ENCODE peak calls at places on chromosomes 12 and 14, in six cellular contexts. B, L, U, E, Y and F are unnamed samples.
A peak's percentile ranks its signal among the peaks of the same experiment; 100 is the strongest.

GRCh38 chr12:95742586-95742985 is 48.0 kb downstream of the NTN4 start:
- DNase-seq in B (no peak), L (no peak), U (no peak), E (no peak), Y (no peak), F (no peak)

GRCh38 chr12:51403744-51404143 is 12.5 kb upstream of the GALNT6 start:
- DNase-seq in B (no peak), L (no peak), U (no peak), E (no peak), Y (no peak), F (no peak)

GRCh38 chr14:70563869-70564268 is 29.1 kb upstream of the ADAM20 start:
- DNase-seq in B (peak; percentile 52), L (no peak), U (no peak), E (peak; percentile 58), Y (no peak), F (peak; percentile 2)

GRCh38 chr12:25155031-25155576 is 39.9 kb downstream of the DNAI7 start:
- DNase-seq in B (no peak), L (peak; percentile 14), U (peak; percentile 33), E (no peak), Y (peak; percentile 91), F (no peak)

GRCh38 chr12:101706403-101706802 is 9.0 kb downstream of the CHPT1 start:
- DNase-seq in B (no peak), L (no peak), U (no peak), E (no peak), Y (no peak), F (no peak)

GRCh38 chr14:77069551-77069950 is 28.5 kb upstream of the CIPC start:
- DNase-seq in B (no peak), L (no peak), U (no peak), E (no peak), Y (no peak), F (no peak)

GRCh38 chr12:112768278-112768677 is 23.3 kb upstream of the RPH3A start:
- DNase-seq in B (no peak), L (no peak), U (no peak), E (no peak), Y (no peak), F (no peak)

GRCh38 chr12:101230547-101230946 is 20.5 kb upstream of the SLC5A8 start:
- DNase-seq in B (no peak), L (no peak), U (no peak), E (no peak), Y (peak; percentile 35), F (peak; percentile 5)

GRCh38 chr12:41882144-41882805 is 262.4 kb downstream of the GXYLT1 start:
- DNase-seq in B (no peak), L (no peak), U (no peak), E (no peak), Y (no peak), F (no peak)

GRCh38 chr14:75307700-75308379 is 29.2 kb downstream of the FOS start:
- DNase-seq in B (peak; percentile 92), L (peak; percentile 94), U (no peak), E (peak; percentile 90), Y (peak; percentile 86), F (peak; percentile 90)

GRCh38 chr12:57795354-57795753 is 12.8 kb downstream of the TSFM start:
- DNase-seq in B (no peak), L (no peak), U (no peak), E (no peak), Y (no peak), F (no peak)

GRCh38 chr12:52946334-52946733 is 2.6 kb upstream of the KRT18 start:
- DNase-seq in B (no peak), L (no peak), U (no peak), E (no peak), Y (no peak), F (no peak)

GRCh38 chr14:72045271-72045670 is 113.0 kb downstream of the RGS6 start:
- DNase-seq in B (no peak), L (no peak), U (no peak), E (no peak), Y (no peak), F (no peak)

GRCh38 chr14:73714656-73715081 is 485 bp upstream of the PNMA1 start:
- DNase-seq in B (no peak), L (no peak), U (no peak), E (no peak), Y (peak; percentile 47), F (no peak)

GRCh38 chr12:102197789-102198188 is at the start of gene PMCH:
- DNase-seq in B (no peak), L (no peak), U (no peak), E (no peak), Y (peak; percentile 31), F (no peak)

GRCh38 chr14:36383674-36384421 is 63.4 kb upstream of the MBIP start:
- DNase-seq in B (peak; percentile 85), L (no peak), U (no peak), E (peak; percentile 71), Y (no peak), F (no peak)

GRCh38 chr14:81471062-81471461 is 62.6 kb downstream of the SEL1L start:
- DNase-seq in B (no peak), L (no peak), U (no peak), E (no peak), Y (no peak), F (no peak)

GRCh38 chr14:66359500-66359899 is 126.7 kb upstream of the CCDC196 start:
- DNase-seq in B (no peak), L (peak; percentile 77), U (no peak), E (peak; percentile 15), Y (peak; percentile 75), F (peak; percentile 77)

GRCh38 chr12:113874999-113875561 is 91.0 kb downstream of the RBM19 start:
- DNase-seq in B (no peak), L (no peak), U (no peak), E (no peak), Y (peak; percentile 75), F (no peak)

GRCh38 chr12:45988259-45988658 is 2.1 kb downstream of the SCAF11 start:
- DNase-seq in B (no peak), L (no peak), U (no peak), E (no peak), Y (peak; percentile 17), F (no peak)

GRCh38 chr14:73786942-73787759 is 64.5 kb upstream of the PTGR2 start:
- DNase-seq in B (peak; percentile 86), L (peak; percentile 83), U (no peak), E (peak; percentile 71), Y (no peak), F (peak; percentile 41)

GRCh38 chr12:113906411-113907200 is 59.5 kb downstream of the RBM19 start:
- DNase-seq in B (no peak), L (no peak), U (no peak), E (no peak), Y (no peak), F (no peak)

GRCh38 chr12:26691234-26691970 is 141.6 kb downstream of the ITPR2 start:
- DNase-seq in B (no peak), L (peak; percentile 33), U (peak; percentile 95), E (no peak), Y (peak; percentile 93), F (peak; percentile 26)

GRCh38 chr14:23294734-23295561 is 7.7 kb downstream of the PPP1R3E start:
- DNase-seq in B (peak; percentile 58), L (peak; percentile 73), U (peak; percentile 51), E (peak; percentile 28), Y (peak; percentile 61), F (peak; percentile 79)

GRCh38 chr12:80509781-80510556 is 65.9 kb downstream of the PTPRQ start:
- DNase-seq in B (no peak), L (no peak), U (no peak), E (no peak), Y (peak; percentile 51), F (peak; percentile 87)

GRCh38 chr12:39627914-39628313 is 8.3 kb upstream of the ABCD2 start:
- DNase-seq in B (no peak), L (no peak), U (no peak), E (no peak), Y (no peak), F (no peak)

GRCh38 chr14:73715707-73716106 is 1.5 kb upstream of the PNMA1 start:
- DNase-seq in B (no peak), L (no peak), U (no peak), E (no peak), Y (no peak), F (no peak)

GRCh38 chr12:49972641-49973360 is at the start of gene AQP6:
- DNase-seq in B (no peak), L (no peak), U (no peak), E (no peak), Y (no peak), F (no peak)

GRCh38 chr14:56273151-56273550 is 154.9 kb downstream of the PELI2 start:
- DNase-seq in B (peak; percentile 63), L (no peak), U (no peak), E (no peak), Y (peak; percentile 15), F (no peak)

GRCh38 chr14:63642656-63643382 is 1.1 kb upstream of the WDR89 start:
- DNase-seq in B (no peak), L (no peak), U (no peak), E (no peak), Y (no peak), F (peak; percentile 45)

GRCh38 chr12:125981610-125982253 is 916.5 kb downstream of the AACS start:
- DNase-seq in B (no peak), L (no peak), U (no peak), E (no peak), Y (no peak), F (no peak)

GRCh38 chr12:32270818-32271710 is 128.3 kb upstream of the FGD4 start:
- DNase-seq in B (no peak), L (no peak), U (no peak), E (no peak), Y (peak; percentile 9), F (peak; percentile 19)

GRCh38 chr12:122963928-122964240 is 2.4 kb downstream of the ABCB9 start:
- DNase-seq in B (no peak), L (no peak), U (no peak), E (peak; percentile 37), Y (peak; percentile 36), F (peak; percentile 64)

GRCh38 chr14:31965735-31966598 is 111.1 kb upstream of the ARHGAP5 start:
- DNase-seq in B (no peak), L (no peak), U (no peak), E (no peak), Y (peak; percentile 17), F (no peak)
- H3K27ac ChIP-seq in B (no peak overlapping the region), L (no peak overlapping the region), U (no peak overlapping the region), E (no peak overlapping the region), Y (no peak overlapping the region), F (no peak overlapping the region)

DNA sequence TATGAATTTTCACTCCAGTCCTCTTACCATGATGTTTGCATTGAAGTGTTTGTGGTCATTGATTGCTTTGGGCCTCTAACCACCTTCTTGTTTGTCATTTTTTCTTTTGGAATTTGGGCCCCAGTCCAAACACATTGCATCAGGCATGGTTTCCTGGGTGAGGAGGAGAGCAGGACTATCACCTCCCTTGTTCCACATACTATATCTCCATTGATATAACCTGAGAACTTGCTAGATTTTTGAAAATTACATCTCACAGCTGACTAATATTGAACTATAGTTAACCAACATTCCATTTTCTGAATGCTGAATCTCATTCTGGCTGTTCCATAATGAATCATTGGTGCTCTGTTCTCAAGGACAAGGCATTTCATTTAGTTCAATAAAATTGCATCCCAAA is 329.2 kb downstream of the ZFP36L1 start:
- DNase-seq in B (no peak), L (no peak), U (no peak), E (no peak), Y (no peak), F (no peak)
- H3K4me1 ChIP-seq in B (peaks cover 22% of the 10 kb centered on the region), L (no peaks in the 10 kb centered on the region), U (peaks cover 14% of the 10 kb centered on the region), E (peaks cover 14% of the 10 kb centered on the region), Y (peaks cover 15% of the 10 kb centered on the region), F (peaks cover 44% of the 10 kb centered on the region)

GRCh38 chr12:91912178-91912577 is 233.5 kb downstream of the BTG1 start:
- DNase-seq in B (no peak), L (no peak), U (no peak), E (no peak), Y (no peak), F (no peak)
- H3K27ac ChIP-seq in B (no peak overlapping the region), L (no peak overlapping the region), U (no peak overlapping the region), E (no peak overlapping the region), Y (no peak overlapping the region), F (no peak overlapping the region)

GRCh38 chr14:105890474-105891220 is 364.3 kb downstream of the TMEM121 start:
- DNase-seq in B (no peak), L (no peak), U (no peak), E (no peak), Y (no peak), F (no peak)
- H3K4me1 ChIP-seq in B (no peaks in the 10 kb centered on the region), L (no peaks in the 10 kb centered on the region), U (no peaks in the 10 kb centered on the region), E (no peaks in the 10 kb centered on the region), Y (no peaks in the 10 kb centered on the region), F (no peaks in the 10 kb centered on the region)